ENCODE peak calls at places on chromosome 16, in six cellular contexts. R is prostate gland, G is left ventricle myocardium inferior, W is fibroblast of pulmonary artery, V is psoas muscle, Q is astrocyte. N is an unnamed sample.

GRCh38 chr16:3444032-3444388 is 530 bp downstream of the NAA60 start:
- DNase-seq in G (no peak), V (no peak), W (peak; percentile 81), R (no peak), Q (peak; percentile 76), N (no peak)

GRCh38 chr16:14669776-14670175 is 24.3 kb downstream of the PLA2G10 start:
- DNase-seq in Q (no peak), R (no peak), G (no peak), W (no peak), V (no peak), N (no peak)

GRCh38 chr16:23469814-23470213 is 16.8 kb upstream of the COG7 start:
- DNase-seq in G (no peak), Q (peak; percentile 26), W (peak; percentile 22), R (peak; percentile 50), V (no peak), N (no peak)

GRCh38 chr16:57519796-57520360 is 16.5 kb downstream of the CCDC102A start:
- DNase-seq in W (peak; percentile 75), V (peak; percentile 88), Q (no peak), R (peak; percentile 63), G (peak; percentile 78), N (no peak)

GRCh38 chr16:12803203-12804093 is at the start of gene CPPED1:
- DNase-seq in R (peak; percentile 74), V (peak; percentile 93), G (peak; percentile 95), Q (peak; percentile 85), W (peak; percentile 95), N (peak; percentile 53)

GRCh38 chr16:14303182-14303618 is 232.1 kb downstream of the MRTFB start:
- DNase-seq in R (no peak), G (no peak), Q (no peak), V (no peak), W (peak; percentile 34), N (no peak)

GRCh38 chr16:50296807-50297206 is 30.5 kb downstream of the ADCY7 start:
- DNase-seq in V (peak; percentile 30), Q (no peak), W (no peak), R (no peak), G (no peak), N (no peak)

GRCh38 chr16:70736454-70737376 is 50.9 kb upstream of the MTSS2 start:
- DNase-seq in V (no peak), Q (no peak), W (no peak), R (no peak), G (no peak), N (no peak)

GRCh38 chr16:67199808-67200198 is 872 bp downstream of the ELMO3 start:
- DNase-seq in W (no peak), R (no peak), G (no peak), V (no peak), Q (no peak), N (no peak)

GRCh38 chr16:24689128-24689527 is 40.3 kb upstream of the TNRC6A start:
- DNase-seq in R (no peak), Q (peak; percentile 17), V (no peak), W (peak; percentile 73), G (no peak), N (no peak)

GRCh38 chr16:86306046-86306644 is 204.2 kb upstream of the FOXF1 start:
- DNase-seq in Q (peak; percentile 29), W (no peak), G (no peak), V (no peak), R (no peak), N (no peak)

GRCh38 chr16:71250461-71251232 is 20.1 kb upstream of the HYDIN start:
- DNase-seq in G (no peak), V (no peak), Q (no peak), R (no peak), W (peak; percentile 26), N (no peak)

GRCh38 chr16:22360963-22361659 is 13.3 kb downstream of the CDR2 start:
- DNase-seq in V (no peak), R (no peak), Q (no peak), W (no peak), G (no peak), N (no peak)

GRCh38 chr16:61105544-61105943 is 930.7 kb downstream of the CDH8 start:
- DNase-seq in Q (no peak), W (no peak), V (no peak), G (no peak), R (no peak), N (no peak)

GRCh38 chr16:69191136-69191535 is 4.2 kb downstream of the SNTB2 start:
- DNase-seq in V (no peak), Q (no peak), R (no peak), W (no peak), G (no peak), N (no peak)

GRCh38 chr16:84461504-84462295 is 42.8 kb downstream of the MEAK7 start:
- DNase-seq in V (no peak), R (no peak), G (no peak), W (no peak), Q (no peak), N (no peak)

GRCh38 chr16:66660422-66661209 is 35.9 kb downstream of the CMTM4 start:
- DNase-seq in R (peak; percentile 62), W (peak; percentile 87), V (peak; percentile 79), Q (peak; percentile 88), G (peak; percentile 60), N (peak; percentile 91)

GRCh38 chr16:47990676-47991075 is 165.1 kb downstream of the ABCC12 start:
- DNase-seq in W (no peak), R (no peak), G (no peak), Q (no peak), V (no peak), N (no peak)

GRCh38 chr16:57564571-57565270 is 22.3 kb downstream of the ADGRG5 start:
- DNase-seq in Q (peak; percentile 42), G (no peak), W (peak; percentile 33), R (no peak), V (no peak), N (no peak)

GRCh38 chr16:28181557-28181914 is 30.2 kb downstream of the XPO6 start:
- DNase-seq in V (no peak), W (peak; percentile 95), R (no peak), G (no peak), Q (peak; percentile 95), N (peak; percentile 94)

GRCh38 chr16:73095885-73096341 is 48.0 kb upstream of the ZFHX3 start:
- DNase-seq in R (no peak), V (no peak), Q (no peak), G (no peak), W (peak; percentile 28), N (no peak)

GRCh38 chr16:17470002-17470870 is 524 bp downstream of the XYLT1 start:
- DNase-seq in G (no peak), V (peak; percentile 62), R (no peak), Q (no peak), W (no peak), N (no peak)

GRCh38 chr16:46996391-46996790 is 22.9 kb upstream of the DNAJA2 start:
- DNase-seq in Q (no peak), G (no peak), W (peak; percentile 13), V (no peak), R (no peak), N (no peak)

GRCh38 chr16:65867276-65867990 is 499.1 kb upstream of the CDH5 start:
- DNase-seq in V (no peak), G (no peak), Q (no peak), R (no peak), W (no peak), N (no peak)

GRCh38 chr16:30946671-30947532 is 2.0 kb upstream of the ORAI3 start:
- DNase-seq in R (no peak), G (no peak), Q (no peak), V (no peak), W (no peak), N (no peak)

GRCh38 chr16:62213763-62214162 is 177.5 kb upstream of the CDH8 start:
- DNase-seq in G (no peak), W (no peak), V (no peak), Q (no peak), R (no peak), N (no peak)

GRCh38 chr16:84144301-84144858 is 597 bp downstream of the HSDL1 start:
- DNase-seq in W (peak; percentile 13), Q (no peak), G (peak; percentile 32), R (peak; percentile 10), V (no peak), N (no peak)

DNA sequence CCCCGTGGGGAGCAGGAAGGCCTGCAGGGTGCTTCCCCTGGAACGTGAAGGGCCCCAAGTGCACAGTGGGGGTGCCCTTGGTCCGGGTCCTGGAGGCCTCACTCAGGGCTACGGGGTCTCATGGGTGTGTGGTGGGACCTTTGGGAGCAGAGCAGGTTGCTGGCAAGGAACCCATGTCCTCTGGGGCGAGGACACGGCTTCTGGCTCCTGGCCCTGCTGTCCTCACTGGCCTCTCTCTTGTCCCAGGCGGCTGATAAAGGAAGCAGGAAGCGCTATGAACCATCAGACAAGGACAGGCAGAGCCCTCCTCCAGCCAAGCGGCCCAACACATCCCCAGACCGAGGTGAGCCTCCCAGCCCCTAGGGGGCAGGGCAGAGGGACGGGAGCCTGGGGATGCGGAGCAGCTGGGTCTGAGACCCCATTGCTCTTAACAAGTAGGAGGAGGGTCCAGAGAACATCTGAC is 9.8 kb upstream of the IL17C start:
- DNase-seq in G (peak; percentile 71), V (peak; percentile 60), R (no peak), W (no peak), Q (no peak), N (no peak)
- TF ChIP-seq CTCF in G (peak; percentile 74), V (peak; percentile 18), R (no peak), W (peak; percentile 42), Q (peak; percentile 31), N (peak; percentile 52)

DNA sequence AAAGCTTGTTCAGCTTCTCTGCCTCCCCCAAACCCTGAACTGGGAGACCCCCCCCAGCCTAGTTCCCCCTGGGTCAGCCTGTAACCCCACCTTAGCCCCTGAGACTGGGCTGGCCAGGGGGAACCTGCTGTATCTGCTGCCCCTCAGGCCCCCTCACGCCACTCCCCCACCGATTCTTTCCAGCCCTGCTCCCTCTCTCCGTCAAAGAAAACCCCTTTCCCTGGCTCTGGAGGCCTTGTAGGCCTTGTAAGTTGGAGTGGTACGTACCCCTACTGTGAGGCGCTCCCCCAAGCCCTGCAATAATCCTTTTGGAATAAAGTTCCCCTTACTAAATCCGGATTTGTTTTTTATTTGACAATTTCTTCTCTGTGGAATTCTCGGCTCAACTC is 47.3 kb downstream of the SLC7A5 start:
- DNase-seq in R (no peak), V (no peak), G (no peak), Q (no peak), W (no peak), N (no peak)
- H3K4me3 ChIP-seq in R (no peak overlapping the region), V (no peak overlapping the region), G (no peak overlapping the region), Q (no peak overlapping the region), W (no peak overlapping the region), N (no peak overlapping the region)

GRCh38 chr16:82631701-82632685 is 5.2 kb downstream of the CDH13 start:
- DNase-seq in W (no peak), R (no peak), Q (peak; percentile 23), V (peak; percentile 85), G (no peak), N (no peak)
- TF ChIP-seq CTCF in W (peak; percentile 30), R (no peak), Q (peak; percentile 26), V (peak; percentile 29), G (peak; percentile 44), N (peak; percentile 45)

DNA sequence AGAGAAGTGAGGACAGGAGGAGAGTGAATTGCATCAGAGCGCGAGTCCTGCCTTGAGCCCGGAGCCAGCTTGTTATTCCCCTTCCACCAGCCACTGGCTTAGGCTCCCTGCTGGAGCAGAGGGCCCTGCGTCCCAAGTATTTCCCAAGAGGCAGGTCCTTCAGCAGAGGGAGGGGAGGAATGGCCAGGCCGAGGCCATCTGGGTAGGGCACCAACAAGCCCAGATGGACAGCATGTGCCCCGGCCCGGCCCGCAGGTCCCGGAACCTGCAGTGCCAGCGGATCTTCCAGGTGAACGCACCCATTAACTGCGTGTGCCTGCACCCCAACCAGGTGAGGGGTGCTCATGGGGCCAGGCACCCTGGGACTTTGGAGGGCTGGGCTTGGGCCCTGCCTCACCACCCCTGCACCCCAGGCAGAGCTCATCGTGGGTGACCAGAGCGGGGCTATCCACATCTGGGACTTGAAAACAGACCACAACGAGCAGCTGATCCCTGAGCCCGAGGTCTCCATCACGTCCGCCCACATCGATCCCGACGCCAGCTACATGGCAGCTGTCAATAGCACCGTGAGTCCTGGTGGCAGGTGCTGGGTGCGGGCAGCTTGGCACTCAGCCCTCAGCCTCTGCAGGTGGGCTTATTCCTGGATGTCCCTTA is 1.7 kb downstream of the MLST8 start:
- DNase-seq in Q (no peak), G (no peak), V (no peak), W (no peak), R (no peak), N (no peak)
- H3K4me3 ChIP-seq in Q (no peak overlapping the region), G (peak overlapping the region; percentile 86), V (peak overlapping the region; percentile 81), W (no peak overlapping the region), R (no peak overlapping the region), N (no peak overlapping the region)

N was measured in epithelial cell of proximal tubule.